ENCODE peak calls at places on chromosomes 16 and 17, in six cellular contexts. One of them, this sample, is unnamed.

GRCh38 chr16:69419956-69420355 is 4.5 kb upstream of the CYB5B start:
- DNase-seq in lower lobe of right lung: no peak
- DNase-seq in NCI-H1105: no peak
- DNase-seq in astrocyte of the hippocampus: no peak
- DNase-seq in GOT3: no peak
- DNase-seq in NCI-H446: no peak
- DNase-seq in this sample: no peak

GRCh38 chr16:11712122-11712521 is 30.5 kb downstream of the TXNDC11 start:
- DNase-seq in lower lobe of right lung: no peak
- DNase-seq in NCI-H1105: no peak
- DNase-seq in astrocyte of the hippocampus: no peak
- DNase-seq in GOT3: no peak
- DNase-seq in NCI-H446: no peak
- DNase-seq in this sample: no peak

GRCh38 chr16:56281256-56281805 is 90.0 kb downstream of the GNAO1 start:
- DNase-seq in lower lobe of right lung: no peak
- DNase-seq in NCI-H1105: peak
- DNase-seq in astrocyte of the hippocampus: peak
- DNase-seq in GOT3: no peak
- DNase-seq in NCI-H446: no peak
- DNase-seq in this sample: no peak

GRCh38 chr16:22386976-22387375 is 12.6 kb upstream of the CDR2 start:
- DNase-seq in lower lobe of right lung: no peak
- DNase-seq in NCI-H1105: no peak
- DNase-seq in astrocyte of the hippocampus: peak
- DNase-seq in GOT3: no peak
- DNase-seq in NCI-H446: no peak
- DNase-seq in this sample: no peak

GRCh38 chr17:65586899-65587298 is 25.5 kb upstream of the AXIN2 start:
- DNase-seq in lower lobe of right lung: no peak
- DNase-seq in NCI-H1105: no peak
- DNase-seq in astrocyte of the hippocampus: no peak
- DNase-seq in GOT3: no peak
- DNase-seq in NCI-H446: no peak
- DNase-seq in this sample: no peak

GRCh38 chr17:48023408-48024148 is 14.0 kb downstream of the COPZ2 start:
- DNase-seq in lower lobe of right lung: peak
- DNase-seq in NCI-H1105: peak
- DNase-seq in astrocyte of the hippocampus: peak
- DNase-seq in GOT3: peak
- DNase-seq in NCI-H446: peak
- DNase-seq in this sample: peak

GRCh38 chr17:70523407-70523806 is 354.1 kb downstream of the KCNJ2 start:
- DNase-seq in lower lobe of right lung: no peak
- DNase-seq in NCI-H1105: peak
- DNase-seq in astrocyte of the hippocampus: no peak
- DNase-seq in GOT3: no peak
- DNase-seq in NCI-H446: no peak
- DNase-seq in this sample: no peak

GRCh38 chr17:75652934-75653549 is 13.9 kb downstream of the RECQL5 start:
- DNase-seq in lower lobe of right lung: no peak
- DNase-seq in NCI-H1105: no peak
- DNase-seq in astrocyte of the hippocampus: peak
- DNase-seq in GOT3: no peak
- DNase-seq in NCI-H446: peak
- DNase-seq in this sample: no peak

GRCh38 chr16:64983983-64984382 is 137.9 kb downstream of the CDH11 start:
- DNase-seq in lower lobe of right lung: no peak
- DNase-seq in NCI-H1105: peak
- DNase-seq in astrocyte of the hippocampus: peak
- DNase-seq in GOT3: no peak
- DNase-seq in NCI-H446: peak
- DNase-seq in this sample: no peak

GRCh38 chr17:6303664-6304063 is 131.3 kb downstream of the AIPL1 start:
- DNase-seq in lower lobe of right lung: no peak
- DNase-seq in NCI-H1105: no peak
- DNase-seq in astrocyte of the hippocampus: peak
- DNase-seq in GOT3: no peak
- DNase-seq in NCI-H446: no peak
- DNase-seq in this sample: no peak

GRCh38 chr17:47330548-47330947 is 6.8 kb downstream of the EFCAB13 start:
- DNase-seq in lower lobe of right lung: no peak
- DNase-seq in NCI-H1105: no peak
- DNase-seq in astrocyte of the hippocampus: no peak
- DNase-seq in GOT3: no peak
- DNase-seq in NCI-H446: no peak
- DNase-seq in this sample: no peak

GRCh38 chr16:24930440-24930839 is 84.7 kb downstream of the SLC5A11 start:
- DNase-seq in lower lobe of right lung: no peak
- DNase-seq in NCI-H1105: no peak
- DNase-seq in astrocyte of the hippocampus: no peak
- DNase-seq in GOT3: no peak
- DNase-seq in NCI-H446: no peak
- DNase-seq in this sample: no peak

GRCh38 chr16:82031116-82032084 is 3.7 kb upstream of the HSD17B2 start:
- DNase-seq in lower lobe of right lung: no peak
- DNase-seq in NCI-H1105: no peak
- DNase-seq in astrocyte of the hippocampus: peak
- DNase-seq in GOT3: no peak
- DNase-seq in NCI-H446: no peak
- DNase-seq in this sample: no peak

GRCh38 chr17:9226794-9227135 is 205.5 kb downstream of the NTN1 start:
- DNase-seq in lower lobe of right lung: peak
- DNase-seq in NCI-H1105: no peak
- DNase-seq in astrocyte of the hippocampus: no peak
- DNase-seq in GOT3: no peak
- DNase-seq in NCI-H446: no peak
- DNase-seq in this sample: no peak

GRCh38 chr16:46830417-46830901 is 521 bp downstream of the C16orf87 start:
- DNase-seq in lower lobe of right lung: peak
- DNase-seq in NCI-H1105: peak
- DNase-seq in astrocyte of the hippocampus: peak
- DNase-seq in GOT3: no peak
- DNase-seq in NCI-H446: no peak
- DNase-seq in this sample: peak

GRCh38 chr16:30700491-30700890 is 1.5 kb downstream of the SRCAP start:
- DNase-seq in lower lobe of right lung: no peak
- DNase-seq in NCI-H1105: no peak
- DNase-seq in astrocyte of the hippocampus: peak
- DNase-seq in GOT3: no peak
- DNase-seq in NCI-H446: no peak
- DNase-seq in this sample: no peak

GRCh38 chr17:39765766-39766165 is 28.0 kb downstream of the GRB7 start:
- DNase-seq in lower lobe of right lung: no peak
- DNase-seq in NCI-H1105: no peak
- DNase-seq in astrocyte of the hippocampus: no peak
- DNase-seq in GOT3: no peak
- DNase-seq in NCI-H446: no peak
- DNase-seq in this sample: no peak

GRCh38 chr17:52376137-52376536 is 217.6 kb upstream of the CA10 start:
- DNase-seq in lower lobe of right lung: no peak
- DNase-seq in NCI-H1105: no peak
- DNase-seq in astrocyte of the hippocampus: no peak
- DNase-seq in GOT3: no peak
- DNase-seq in NCI-H446: no peak
- DNase-seq in this sample: no peak

GRCh38 chr17:33745047-33745783 is 452.1 kb upstream of the ASIC2 start:
- DNase-seq in lower lobe of right lung: no peak
- DNase-seq in NCI-H1105: no peak
- DNase-seq in astrocyte of the hippocampus: no peak
- DNase-seq in GOT3: no peak
- DNase-seq in NCI-H446: no peak
- DNase-seq in this sample: no peak

GRCh38 chr16:29988346-29989075 is 6.9 kb downstream of the HIRIP3 start:
- DNase-seq in lower lobe of right lung: peak
- DNase-seq in NCI-H1105: no peak
- DNase-seq in astrocyte of the hippocampus: no peak
- DNase-seq in GOT3: no peak
- DNase-seq in NCI-H446: no peak
- DNase-seq in this sample: no peak

GRCh38 chr17:47013341-47013740 is 34.3 kb upstream of the RPRML start:
- DNase-seq in lower lobe of right lung: no peak
- DNase-seq in NCI-H1105: no peak
- DNase-seq in astrocyte of the hippocampus: peak
- DNase-seq in GOT3: no peak
- DNase-seq in NCI-H446: no peak
- DNase-seq in this sample: no peak

GRCh38 chr17:43019418-43019817 is 2.8 kb downstream of the VAT1 start:
- DNase-seq in lower lobe of right lung: no peak
- DNase-seq in NCI-H1105: no peak
- DNase-seq in astrocyte of the hippocampus: no peak
- DNase-seq in GOT3: no peak
- DNase-seq in NCI-H446: no peak
- DNase-seq in this sample: no peak

GRCh38 chr17:37787055-37787720 is 42.3 kb upstream of the HNF1B start:
- DNase-seq in lower lobe of right lung: no peak
- DNase-seq in NCI-H1105: no peak
- DNase-seq in astrocyte of the hippocampus: peak
- DNase-seq in GOT3: no peak
- DNase-seq in NCI-H446: peak
- DNase-seq in this sample: no peak

GRCh38 chr17:77258638-77259037 is 117.9 kb downstream of the SEC14L1 start:
- DNase-seq in lower lobe of right lung: no peak
- DNase-seq in NCI-H1105: no peak
- DNase-seq in astrocyte of the hippocampus: no peak
- DNase-seq in GOT3: no peak
- DNase-seq in NCI-H446: no peak
- DNase-seq in this sample: no peak

GRCh38 chr16:4450921-4451619 is 23.4 kb downstream of the NMRAL1 start:
- DNase-seq in lower lobe of right lung: no peak
- DNase-seq in NCI-H1105: no peak
- DNase-seq in astrocyte of the hippocampus: no peak
- DNase-seq in GOT3: no peak
- DNase-seq in NCI-H446: no peak
- DNase-seq in this sample: no peak

GRCh38 chr16:10964891-10965326 is 20.5 kb downstream of the CLEC16A start:
- DNase-seq in lower lobe of right lung: no peak
- DNase-seq in NCI-H1105: no peak
- DNase-seq in astrocyte of the hippocampus: no peak
- DNase-seq in GOT3: no peak
- DNase-seq in NCI-H446: no peak
- DNase-seq in this sample: no peak

GRCh38 chr17:38441429-38442061 is 13.3 kb downstream of the ARHGAP23 start:
- DNase-seq in lower lobe of right lung: peak
- DNase-seq in NCI-H1105: no peak
- DNase-seq in astrocyte of the hippocampus: no peak
- DNase-seq in GOT3: no peak
- DNase-seq in NCI-H446: no peak
- DNase-seq in this sample: no peak

GRCh38 chr16:54936086-54936978 is 5.7 kb downstream of the IRX5 start:
- DNase-seq in lower lobe of right lung: no peak
- DNase-seq in NCI-H1105: no peak
- DNase-seq in astrocyte of the hippocampus: peak
- DNase-seq in GOT3: no peak
- DNase-seq in NCI-H446: no peak
- DNase-seq in this sample: no peak

This sample was measured in ascending aorta.